ENCODE peak calls at places on chromosome 2, in nine cellular contexts. A, G, F, T, Y, R, D, J and M are unnamed samples.
A peak's percentile ranks its signal among the peaks of the same experiment; 100 is the strongest.

GRCh38 chr2:72931280-72931910 is 14.1 kb downstream of the EMX1 start:
- DNase-seq in A (peak; percentile 28), G (peak; percentile 67), F (no peak), T (peak; percentile 91), Y (no peak), R (no peak), D (no peak), J (no peak), M (no peak)

GRCh38 chr2:27118525-27119329 is at the start of gene CGREF1:
- DNase-seq in A (no peak), G (peak; percentile 20), F (no peak), T (peak; percentile 58), Y (peak; percentile 95), R (no peak), D (no peak), J (peak; percentile 64), M (no peak)

GRCh38 chr2:105653313-105653712 is 91.4 kb upstream of the NCK2 start:
- DNase-seq in A (no peak), G (no peak), F (no peak), T (no peak), Y (peak; percentile 61), R (no peak), D (no peak), J (no peak), M (no peak)

GRCh38 chr2:147855977-147856376 is 11.1 kb downstream of the ACVR2A start:
- DNase-seq in A (no peak), G (no peak), F (no peak), T (no peak), Y (no peak), R (no peak), D (no peak), J (no peak), M (no peak)

GRCh38 chr2:44045061-44045460 is 49.3 kb upstream of the LRPPRC start:
- DNase-seq in A (no peak), G (no peak), F (no peak), T (no peak), Y (no peak), R (no peak), D (no peak), J (no peak), M (no peak)

GRCh38 chr2:174395284-174395968 is at the start of gene SCRN3:
- DNase-seq in A (peak; percentile 91), G (peak; percentile 73), F (peak; percentile 68), T (peak; percentile 84), Y (peak; percentile 87), R (peak; percentile 93), D (peak; percentile 94), J (peak; percentile 98), M (peak; percentile 85)

GRCh38 chr2:218997730-218998129 is 4.5 kb upstream of the CRYBA2 start:
- DNase-seq in A (no peak), G (no peak), F (no peak), T (no peak), Y (peak; percentile 80), R (no peak), D (no peak), J (no peak), M (no peak)

GRCh38 chr2:149991576-149991975 is 404.0 kb upstream of the MMADHC start:
- DNase-seq in A (peak; percentile 33), G (peak; percentile 80), F (no peak), T (peak; percentile 20), Y (no peak), R (no peak), D (no peak), J (no peak), M (no peak)

GRCh38 chr2:111157798-111158197 is 37.1 kb downstream of the BCL2L11 start:
- DNase-seq in A (no peak), G (no peak), F (no peak), T (no peak), Y (no peak), R (peak; percentile 86), D (peak; percentile 82), J (no peak), M (peak; percentile 80)

GRCh38 chr2:62895632-62896009 is 155.0 kb upstream of the OTX1 start:
- DNase-seq in A (no peak), G (peak; percentile 46), F (no peak), T (peak; percentile 48), Y (no peak), R (no peak), D (no peak), J (no peak), M (no peak)

GRCh38 chr2:47359375-47359868 is 43.5 kb upstream of the MSH2 start:
- DNase-seq in A (no peak), G (no peak), F (no peak), T (no peak), Y (no peak), R (no peak), D (no peak), J (no peak), M (no peak)

GRCh38 chr2:205741256-205741978 is 59.1 kb downstream of the NRP2 start:
- DNase-seq in A (no peak), G (peak; percentile 37), F (no peak), T (no peak), Y (no peak), R (no peak), D (no peak), J (no peak), M (no peak)

GRCh38 chr2:145421841-145422240 is 901.9 kb upstream of the ZEB2 start:
- DNase-seq in A (no peak), G (no peak), F (no peak), T (peak; percentile 64), Y (no peak), R (no peak), D (no peak), J (no peak), M (no peak)

GRCh38 chr2:132849118-132849517 is 179.1 kb upstream of the LYPD1 start:
- DNase-seq in A (no peak), G (peak; percentile 20), F (no peak), T (peak; percentile 51), Y (no peak), R (no peak), D (no peak), J (no peak), M (no peak)

GRCh38 chr2:19299522-19299921 is 58.9 kb downstream of the OSR1 start:
- DNase-seq in A (no peak), G (no peak), F (no peak), T (no peak), Y (no peak), R (no peak), D (no peak), J (no peak), M (no peak)

GRCh38 chr2:19299032-19299431 is 59.4 kb downstream of the OSR1 start:
- DNase-seq in A (no peak), G (no peak), F (no peak), T (no peak), Y (no peak), R (no peak), D (no peak), J (no peak), M (no peak)

GRCh38 chr2:19292007-19292406 is 66.4 kb downstream of the OSR1 start:
- DNase-seq in A (no peak), G (no peak), F (no peak), T (no peak), Y (no peak), R (peak; percentile 9), D (peak; percentile 27), J (no peak), M (no peak)

GRCh38 chr2:19300961-19301360 is 57.5 kb downstream of the OSR1 start:
- DNase-seq in A (no peak), G (no peak), F (no peak), T (peak; percentile 18), Y (no peak), R (no peak), D (no peak), J (no peak), M (no peak)

GRCh38 chr2:19295998-19296502 is 62.4 kb downstream of the OSR1 start:
- DNase-seq in A (no peak), G (no peak), F (no peak), T (no peak), Y (no peak), R (no peak), D (no peak), J (no peak), M (no peak)
- H3K9me2 ChIP-seq in A (peaks cover 4% of the 10 kb centered on the region), G (no peaks in the 10 kb centered on the region), F (no peaks in the 10 kb centered on the region), T (no peaks in the 10 kb centered on the region), Y (no peaks in the 10 kb centered on the region), R (no peaks in the 10 kb centered on the region), D (no peaks in the 10 kb centered on the region), J (no peaks in the 10 kb centered on the region), M (no peaks in the 10 kb centered on the region)

GRCh38 chr2:37875332-37875976 is 49.6 kb upstream of the RMDN2 start:
- DNase-seq in A (no peak), G (no peak), F (no peak), T (no peak), Y (no peak), R (no peak), D (no peak), J (peak; percentile 31), M (no peak)
- H3K9me2 ChIP-seq in A (no peaks in the 10 kb centered on the region), G (no peaks in the 10 kb centered on the region), F (no peaks in the 10 kb centered on the region), T (no peaks in the 10 kb centered on the region), Y (no peaks in the 10 kb centered on the region), R (no peaks in the 10 kb centered on the region), D (no peaks in the 10 kb centered on the region), J (no peaks in the 10 kb centered on the region), M (no peaks in the 10 kb centered on the region)

GRCh38 chr2:108316194-108316880 is 27.6 kb downstream of the SULT1C2 start:
- DNase-seq in A (no peak), G (no peak), F (no peak), T (no peak), Y (no peak), R (no peak), D (no peak), J (peak; percentile 34), M (no peak)
- H3K9me2 ChIP-seq in A (no peaks in the 10 kb centered on the region), G (no peaks in the 10 kb centered on the region), F (no peaks in the 10 kb centered on the region), T (no peaks in the 10 kb centered on the region), Y (no peaks in the 10 kb centered on the region), R (no peaks in the 10 kb centered on the region), D (no peaks in the 10 kb centered on the region), J (peaks cover 5% of the 10 kb centered on the region), M (no peaks in the 10 kb centered on the region)

GRCh38 chr2:32455816-32456215 is 99.0 kb downstream of the BIRC6 start:
- DNase-seq in A (no peak), G (no peak), F (no peak), T (no peak), Y (no peak), R (no peak), D (no peak), J (no peak), M (no peak)
- H3K9me2 ChIP-seq in A (no peaks in the 10 kb centered on the region), G (no peaks in the 10 kb centered on the region), F (no peaks in the 10 kb centered on the region), T (no peaks in the 10 kb centered on the region), Y (no peaks in the 10 kb centered on the region), R (no peaks in the 10 kb centered on the region), D (no peaks in the 10 kb centered on the region), J (no peaks in the 10 kb centered on the region), M (no peaks in the 10 kb centered on the region)

DNA sequence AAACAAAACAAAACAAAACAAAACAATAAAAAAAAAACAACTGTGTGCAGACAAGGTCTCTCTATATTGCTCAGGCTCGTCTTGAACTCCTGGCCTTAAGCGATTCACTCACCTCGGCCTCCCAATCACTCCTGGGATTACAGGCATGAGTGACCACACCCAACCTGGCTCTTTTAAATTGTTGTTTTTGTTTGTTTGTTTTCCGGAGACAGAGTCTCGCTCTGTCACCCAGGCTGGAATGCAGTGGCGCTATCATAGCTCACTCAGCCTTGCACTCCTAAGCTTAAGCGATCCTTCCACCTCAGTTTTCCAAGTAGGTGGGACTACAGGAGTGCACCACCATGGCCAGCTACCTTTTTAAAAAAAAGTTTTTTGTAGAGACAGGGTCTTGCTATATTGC is 201.6 kb downstream of the EN1 start:
- DNase-seq in A (no peak), G (peak; percentile 5), F (no peak), T (no peak), Y (no peak), R (no peak), D (no peak), J (peak; percentile 21), M (no peak)
- H3K9me2 ChIP-seq in A (no peaks in the 10 kb centered on the region), G (peaks cover 3% of the 10 kb centered on the region), F (no peaks in the 10 kb centered on the region), T (no peaks in the 10 kb centered on the region), Y (peaks cover 3% of the 10 kb centered on the region), R (no peaks in the 10 kb centered on the region), D (no peaks in the 10 kb centered on the region), J (no peaks in the 10 kb centered on the region), M (no peaks in the 10 kb centered on the region)